ENCODE peak calls at places on chromosomes 2 and 18, in nine cellular contexts. H is sigmoid colon, T is heart right ventricle, N is transverse colon, I is A673, A is spleen, E is pancreas, L is A549, O is left ventricle myocardium inferior. J is an unnamed sample. For H3K4me1, the result is how much of the 10 kb centered on the place peaks cover.

GRCh38 chr2:10410001-10410671 is 38.0 kb downstream of the ODC1 start:
- DNase-seq in H (no peak), T (no peak), N (no peak), I (no peak), A (peak), E (no peak), L (no peak), O (no peak), J (no peak)

GRCh38 chr18:22228930-22229329 is 59.5 kb downstream of the GATA6 start:
- DNase-seq in H (no peak), T (no peak), N (no peak), I (no peak), A (no peak), E (no peak), L (no peak), O (no peak), J (no peak)

GRCh38 chr2:73233932-73234832 is at the start of gene CCT7:
- DNase-seq in H (peak), T (peak), N (peak), I (peak), A (peak), E (peak), L (peak), O (peak), J (peak)

GRCh38 chr2:50469784-50470183 is 562.1 kb downstream of the NRXN1 start:
- DNase-seq in H (no peak), T (no peak), N (no peak), I (no peak), A (no peak), E (no peak), L (no peak), O (no peak), J (no peak)

GRCh38 chr18:6406075-6406909 is 8.4 kb downstream of the L3MBTL4 start:
- DNase-seq in H (no peak), T (no peak), N (no peak), I (no peak), A (no peak), E (no peak), L (no peak), O (no peak), J (no peak)

GRCh38 chr2:22991844-22992243 is 393.1 kb upstream of the KLHL29 start:
- DNase-seq in H (no peak), T (no peak), N (no peak), I (no peak), A (no peak), E (no peak), L (no peak), O (no peak), J (no peak)

GRCh38 chr18:78125497-78125896 is 854.1 kb upstream of the SALL3 start:
- DNase-seq in H (no peak), T (no peak), N (no peak), I (no peak), A (no peak), E (no peak), L (no peak), O (no peak), J (no peak)

GRCh38 chr2:186328848-186329247 is 157.2 kb upstream of the ZC3H15 start:
- DNase-seq in H (no peak), T (no peak), N (no peak), I (no peak), A (no peak), E (no peak), L (no peak), O (no peak), J (no peak)

GRCh38 chr2:239177908-239178307 is 222.9 kb downstream of the HDAC4 start:
- DNase-seq in H (peak), T (no peak), N (no peak), I (no peak), A (peak), E (peak), L (no peak), O (peak), J (no peak)

GRCh38 chr2:29134933-29135332 is 19.7 kb downstream of the CLIP4 start:
- DNase-seq in H (no peak), T (no peak), N (no peak), I (no peak), A (no peak), E (no peak), L (no peak), O (no peak), J (no peak)

GRCh38 chr18:77101410-77102245 is 31.0 kb downstream of the MBP start:
- DNase-seq in H (peak), T (peak), N (peak), I (peak), A (peak), E (no peak), L (peak), O (peak), J (peak)
- H3K4me1 ChIP-seq in H (half or more), T (half or more), N (under half), I (under half), A (half or more), E (under half), L (half or more), O (half or more), J (under half)

GRCh38 chr2:37387143-37387835 is 42.9 kb downstream of the QPCT start:
- DNase-seq in H (no peak), T (no peak), N (no peak), I (no peak), A (no peak), E (no peak), L (no peak), O (no peak), J (no peak)
- H3K27ac ChIP-seq in H (no peak), T (no peak), N (no peak), I (no peak), A (no peak), E (no peak), L (no peak), O (no peak), J (no peak)

DNA sequence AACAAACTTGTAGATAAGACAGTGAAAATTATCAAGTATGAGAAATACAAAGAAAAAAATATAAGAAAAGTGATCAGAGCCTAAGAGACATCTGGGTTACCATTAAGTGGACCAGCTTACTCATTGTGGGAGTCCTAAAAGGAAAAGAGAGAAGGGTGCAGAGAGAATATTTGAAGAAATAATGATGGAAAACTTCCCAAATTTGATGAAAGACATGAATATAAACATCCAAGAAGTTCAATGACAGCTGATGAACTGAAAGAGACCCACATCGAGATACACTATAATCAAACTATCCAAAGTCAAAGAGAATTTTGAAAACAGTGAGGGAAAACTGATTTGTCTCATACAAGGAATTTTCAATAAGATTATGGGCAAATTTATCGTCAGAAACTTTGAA is 22.5 kb downstream of the ARHGAP25 start:
- DNase-seq in H (no peak), T (no peak), N (no peak), I (no peak), A (no peak), E (no peak), L (no peak), O (no peak), J (no peak)
- TF ChIP-seq CTCF in H (no peak), T (no peak), N (no peak), I (no peak), A (no peak), E (no peak), L (no peak), O (no peak), J (no peak)

GRCh38 chr2:24883946-24884345 is 36.1 kb downstream of the ADCY3 start:
- DNase-seq in H (no peak), T (no peak), N (no peak), I (no peak), A (no peak), E (no peak), L (no peak), O (no peak), J (no peak)

GRCh38 chr2:24878341-24878740 is 41.7 kb downstream of the ADCY3 start:
- DNase-seq in H (no peak), T (no peak), N (no peak), I (no peak), A (no peak), E (no peak), L (no peak), O (no peak), J (no peak)

GRCh38 chr2:24881158-24881557 is 38.9 kb downstream of the ADCY3 start:
- DNase-seq in H (no peak), T (no peak), N (no peak), I (no peak), A (no peak), E (no peak), L (no peak), O (no peak), J (no peak)

GRCh38 chr2:24885221-24886113 is 34.6 kb downstream of the ADCY3 start:
- DNase-seq in H (no peak), T (no peak), N (no peak), I (no peak), A (no peak), E (no peak), L (no peak), O (no peak), J (no peak)

DNA sequence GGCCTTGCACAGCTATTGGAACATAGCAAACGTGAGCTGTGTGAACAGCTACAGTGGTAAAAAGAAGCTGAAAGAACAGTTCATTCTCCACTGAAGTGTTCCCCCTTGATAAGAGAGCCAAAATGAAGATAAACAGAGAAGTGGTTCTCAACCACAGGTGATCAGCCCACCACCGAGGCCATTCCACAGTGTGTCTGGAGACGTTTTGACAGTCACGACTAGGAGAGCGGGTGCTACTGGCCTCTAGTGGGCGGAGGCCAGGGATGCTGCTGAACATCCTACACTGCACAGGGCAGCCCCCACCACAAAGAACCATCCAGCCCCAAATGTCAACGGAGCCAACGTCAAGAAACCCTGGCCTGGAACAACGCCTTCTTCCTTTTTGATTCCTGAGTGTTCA is 38.4 kb downstream of the ADCY3 start:
- DNase-seq in H (no peak), T (no peak), N (no peak), I (no peak), A (no peak), E (no peak), L (no peak), O (no peak), J (no peak)
- H3K4me1 ChIP-seq in H (under half), T (under half), N (under half), I (under half), A (under half), E (under half), L (under half), O (under half), J (under half)

DNA sequence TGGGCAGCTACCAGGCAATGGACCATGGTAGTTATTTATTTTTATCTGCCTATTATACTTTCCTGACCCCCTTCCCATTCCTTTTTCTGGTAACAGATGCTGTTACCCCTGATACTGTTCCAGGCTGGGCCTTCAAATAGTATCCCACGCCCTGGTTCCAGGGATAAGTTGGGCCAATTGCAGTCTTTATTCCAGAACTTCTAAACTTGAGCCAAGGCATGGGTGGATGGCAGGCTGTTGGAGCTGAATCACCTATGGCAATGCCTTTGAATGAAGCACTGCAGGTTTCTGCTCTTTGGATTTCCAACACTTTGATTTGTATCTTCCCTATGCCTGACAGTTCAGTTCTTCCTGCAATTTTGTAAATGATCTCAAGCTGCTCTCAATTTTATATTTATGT is 99.2 kb upstream of the LHCGR start:
- DNase-seq in H (no peak), T (no peak), N (no peak), I (no peak), A (no peak), E (no peak), L (no peak), O (no peak), J (no peak)
- H3K27ac ChIP-seq in H (no peak), T (no peak), N (no peak), I (no peak), A (no peak), E (no peak), L (no peak), O (no peak), J (no peak)

DNA sequence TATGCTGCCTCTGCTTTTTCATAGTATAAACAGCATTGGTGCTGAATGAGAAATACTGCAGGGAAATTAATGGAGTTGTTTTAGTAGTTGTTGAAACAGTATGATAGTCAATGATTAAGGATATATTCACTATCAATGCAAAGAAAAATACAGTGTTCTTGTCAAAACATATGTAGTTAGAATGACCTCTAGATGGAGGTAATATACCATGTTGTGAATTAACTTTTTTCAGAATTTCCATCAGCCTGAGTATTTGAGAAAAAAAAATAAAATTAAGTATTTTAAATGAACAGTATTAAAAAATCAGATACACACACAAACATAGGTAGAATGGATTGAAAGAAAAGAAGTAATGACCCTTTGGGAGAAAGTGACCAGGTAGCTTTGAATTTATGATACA is 59.5 kb downstream of the RMDN2 start:
- DNase-seq in H (no peak), T (no peak), N (no peak), I (no peak), A (no peak), E (no peak), L (peak), O (no peak), J (no peak)
- TF ChIP-seq CTCF in H (peak), T (no peak), N (no peak), I (peak), A (no peak), E (no peak), L (peak), O (peak), J (no peak)